ENCODE peak calls at places on chromosomes 4 and X, in ten cellular contexts. G is uterus, A is body of pancreas, W is cardiac muscle cell, U is heart left ventricle, L is heart right ventricle, I is tibial artery, X is lower lobe of right lung, F is fibroblast of lung, O is HCT116. H is an unnamed sample.
A peak's percentile ranks its signal among the peaks of the same experiment; 100 is the strongest.

GRCh38 chrX:70196961-70197805 is 19.9 kb downstream of the DGAT2L6 start:
- DNase-seq in G (peak; percentile 27), A (peak; percentile 56), W (peak; percentile 36), U (peak; percentile 18), L (no peak), I (peak; percentile 63), X (no peak), F (peak; percentile 34), O (peak; percentile 60), H (peak; percentile 66)

GRCh38 chrX:24495700-24496099 is 30.6 kb downstream of the PDK3 start:
- DNase-seq in G (no peak), A (no peak), W (no peak), U (no peak), L (no peak), I (no peak), X (no peak), F (no peak), O (no peak), H (no peak)

GRCh38 chr4:176999943-177000543 is 207.3 kb upstream of the VEGFC start:
- DNase-seq in G (no peak), A (no peak), W (no peak), U (no peak), L (no peak), I (no peak), X (no peak), F (no peak), O (no peak), H (no peak)

GRCh38 chr4:24770111-24770584 is 25.2 kb upstream of the SOD3 start:
- DNase-seq in G (no peak), A (no peak), W (peak; percentile 4), U (no peak), L (no peak), I (no peak), X (no peak), F (peak; percentile 98), O (peak; percentile 33), H (peak; percentile 60)

GRCh38 chrX:107700317-107700774 is 72.0 kb downstream of the PRPS1 start:
- DNase-seq in G (peak; percentile 61), A (peak; percentile 76), W (no peak), U (no peak), L (no peak), I (peak; percentile 73), X (no peak), F (peak; percentile 30), O (no peak), H (peak; percentile 12)

GRCh38 chrX:9842541-9842940 is 56.3 kb downstream of the SHROOM2 start:
- DNase-seq in G (no peak), A (no peak), W (no peak), U (no peak), L (no peak), I (no peak), X (no peak), F (no peak), O (no peak), H (no peak)

GRCh38 chr4:15702941-15703403 is at the start of gene BST1:
- DNase-seq in G (peak; percentile 51), A (peak; percentile 65), W (no peak), U (peak; percentile 71), L (peak; percentile 74), I (peak; percentile 82), X (peak; percentile 89), F (peak; percentile 70), O (no peak), H (peak; percentile 72)

GRCh38 chr4:176435891-176436499 is 116.2 kb downstream of the SPCS3 start:
- DNase-seq in G (no peak), A (no peak), W (no peak), U (no peak), L (no peak), I (no peak), X (no peak), F (peak; percentile 90), O (no peak), H (no peak)

GRCh38 chr4:167964766-167965373 is 127.5 kb upstream of the ANXA10 start:
- DNase-seq in G (no peak), A (no peak), W (no peak), U (no peak), L (no peak), I (no peak), X (no peak), F (no peak), O (no peak), H (no peak)

GRCh38 chr4:123709336-123709735 is 312.7 kb downstream of the SPRY1 start:
- DNase-seq in G (no peak), A (no peak), W (no peak), U (no peak), L (no peak), I (no peak), X (no peak), F (no peak), O (peak; percentile 6), H (peak; percentile 19)

GRCh38 chr4:101419324-101420135 is 72.2 kb upstream of the PPP3CA start:
- DNase-seq in G (no peak), A (no peak), W (no peak), U (no peak), L (no peak), I (no peak), X (no peak), F (peak; percentile 78), O (no peak), H (peak; percentile 48)

GRCh38 chr4:18754180-18754579 is 732.6 kb upstream of the LCORL start:
- DNase-seq in G (no peak), A (no peak), W (no peak), U (no peak), L (no peak), I (no peak), X (no peak), F (no peak), O (no peak), H (no peak)

GRCh38 chrX:26613951-26614350 is 398.0 kb downstream of the MAGEB5 start:
- DNase-seq in G (no peak), A (no peak), W (no peak), U (no peak), L (no peak), I (no peak), X (no peak), F (no peak), O (no peak), H (no peak)

DNA sequence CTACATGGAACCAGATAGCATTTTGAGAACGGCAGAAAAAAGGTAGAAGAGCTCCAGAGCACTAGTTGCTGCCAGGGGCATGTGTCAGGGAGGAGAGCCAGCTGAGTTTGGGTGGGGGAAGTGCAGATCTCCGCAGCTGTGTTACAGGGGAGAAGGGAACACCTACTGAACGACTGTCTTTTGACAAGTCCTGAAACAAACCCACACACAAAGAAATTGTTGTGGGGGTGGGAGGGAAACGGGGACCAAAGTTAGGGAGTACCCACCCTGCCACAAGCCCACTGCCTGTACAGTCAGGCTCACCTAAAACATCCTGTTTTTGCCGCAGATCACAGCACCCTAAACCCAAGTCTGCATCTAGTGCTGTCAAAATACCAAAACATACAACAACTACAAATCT is 55.5 kb downstream of the LEF1 start:
- DNase-seq in G (no peak), A (no peak), W (peak; percentile 39), U (no peak), L (no peak), I (no peak), X (no peak), F (no peak), O (no peak), H (no peak)
- H3K4me1 ChIP-seq in G (no peaks in the 10 kb centered on the region), A (peaks cover 8% of the 10 kb centered on the region), W (peaks cover 68% of the 10 kb centered on the region), U (no peaks in the 10 kb centered on the region), L (no peaks in the 10 kb centered on the region), I (no peaks in the 10 kb centered on the region), X (no peaks in the 10 kb centered on the region), F (no peaks in the 10 kb centered on the region), O (peaks cover 11% of the 10 kb centered on the region), H (no peaks in the 10 kb centered on the region)

GRCh38 chr4:138216272-138216867 is 25.8 kb downstream of the SLC7A11 start:
- DNase-seq in G (no peak), A (no peak), W (no peak), U (no peak), L (no peak), I (no peak), X (no peak), F (no peak), O (no peak), H (no peak)
- TF ChIP-seq CTCF in G (no peak), A (no peak), W (no peak), U (no peak), L (no peak), I (no peak), X (no peak), F (no peak), O (no peak), H (no peak)

GRCh38 chr4:37981425-37981824 is 21.2 kb downstream of the PTTG2 start:
- DNase-seq in G (no peak), A (no peak), W (no peak), U (no peak), L (no peak), I (no peak), X (no peak), F (no peak), O (no peak), H (no peak)
- H3K4me1 ChIP-seq in G (no peaks in the 10 kb centered on the region), A (peaks cover 44% of the 10 kb centered on the region), W (peaks cover 8% of the 10 kb centered on the region), U (peaks cover 36% of the 10 kb centered on the region), L (peaks cover 79% of the 10 kb centered on the region), I (no peaks in the 10 kb centered on the region), X (peaks cover 23% of the 10 kb centered on the region), F (peaks cover 5% of the 10 kb centered on the region), O (peaks cover 27% of the 10 kb centered on the region), H (peaks cover 17% of the 10 kb centered on the region)

GRCh38 chr4:30610361-30610760 is 109.8 kb upstream of the PCDH7 start:
- DNase-seq in G (no peak), A (no peak), W (no peak), U (no peak), L (no peak), I (no peak), X (no peak), F (peak; percentile 15), O (no peak), H (no peak)

GRCh38 chr4:30619679-30620078 is 100.5 kb upstream of the PCDH7 start:
- DNase-seq in G (no peak), A (no peak), W (peak; percentile 2), U (no peak), L (no peak), I (no peak), X (no peak), F (peak; percentile 32), O (no peak), H (peak; percentile 69)

GRCh38 chr4:30617836-30618235 is 102.3 kb upstream of the PCDH7 start:
- DNase-seq in G (no peak), A (no peak), W (no peak), U (no peak), L (no peak), I (no peak), X (no peak), F (no peak), O (no peak), H (no peak)

GRCh38 chr4:30616943-30617646 is 103.1 kb upstream of the PCDH7 start:
- DNase-seq in G (no peak), A (no peak), W (no peak), U (no peak), L (no peak), I (no peak), X (no peak), F (peak; percentile 21), O (no peak), H (no peak)

DNA sequence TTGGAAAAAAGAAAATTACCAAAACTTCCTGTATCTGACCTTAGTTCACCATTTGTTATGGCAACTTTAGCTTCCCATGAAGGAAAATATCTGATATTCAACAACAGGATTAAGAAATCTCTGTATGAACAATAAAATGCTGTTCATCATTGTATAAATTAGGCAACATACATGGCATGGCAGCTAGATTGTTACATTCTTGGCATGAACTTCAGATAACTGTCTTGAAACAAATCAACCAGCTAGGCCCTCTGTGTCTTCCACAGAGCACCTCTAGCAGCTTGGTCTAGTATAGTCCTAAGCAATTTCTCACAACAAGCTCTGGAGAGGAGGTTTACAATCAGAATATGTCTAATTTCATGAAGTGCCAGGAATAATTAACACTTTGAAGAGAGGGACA is 105.4 kb upstream of the PCDH7 start:
- DNase-seq in G (no peak), A (no peak), W (no peak), U (no peak), L (no peak), I (no peak), X (no peak), F (no peak), O (no peak), H (no peak)
- TF ChIP-seq CTCF in G (no peak), A (no peak), W (no peak), U (no peak), L (no peak), I (no peak), X (no peak), F (no peak), O (no peak), H (no peak)

H was measured in A673.